ENCODE peak calls at places on chromosomes 11 and 22, in four cellular contexts. I, G, Z and S are unnamed samples.

GRCh38 chr11:2549876-2550605 is 105.2 kb downstream of the KCNQ1 start:
- DNase-seq in G (no peak), I (no peak), Z (no peak), S (no peak)

GRCh38 chr11:86592659-86593451 is 79.6 kb downstream of the ME3 start:
- DNase-seq in I (peak), Z (peak), G (peak), S (peak)

GRCh38 chr11:36352919-36353318 is 56.8 kb downstream of the PRR5L start:
- DNase-seq in G (no peak), Z (no peak), I (no peak), S (no peak)

GRCh38 chr22:40491990-40492631 is 121.7 kb downstream of the SGSM3 start:
- DNase-seq in I (peak), Z (peak), G (no peak), S (no peak)

GRCh38 chr11:128806496-128807261 is 60.4 kb downstream of the KCNJ1 start:
- DNase-seq in Z (no peak), G (no peak), I (peak), S (no peak)

GRCh38 chr11:123062892-123063395 is 1.0 kb upstream of the HSPA8 start:
- DNase-seq in G (no peak), I (peak), Z (peak), S (peak)

GRCh38 chr11:22276535-22276934 is 61.6 kb upstream of the SLC17A6 start:
- DNase-seq in G (no peak), Z (no peak), I (no peak), S (no peak)

GRCh38 chr22:49203091-49203862 is 624.4 kb downstream of the BRD1 start:
- DNase-seq in Z (no peak), I (no peak), G (no peak), S (no peak)

GRCh38 chr11:128726464-128727139 is 32.7 kb downstream of the FLI1 start:
- DNase-seq in Z (peak), I (no peak), G (no peak), S (no peak)